ENCODE peak calls at places on chromosomes 12 and 14, in five cellular contexts. X is M059J, M is neural crest cell, R is T-helper 17 cell, P is H54. L is an unnamed sample.

GRCh38 chr12:110995615-110996014 is 75.2 kb upstream of the MYL2 start:
- DNase-seq in X (no peak), M (no peak), R (no peak), P (no peak), L (no peak)

GRCh38 chr12:98896938-98897337 is 251.8 kb downstream of the APAF1 start:
- DNase-seq in X (no peak), M (peak; percentile 8), R (no peak), P (no peak), L (no peak)

GRCh38 chr12:45725631-45726593 is 3.6 kb upstream of the ARID2 start:
- DNase-seq in X (peak; percentile 54), M (peak; percentile 12), R (no peak), P (peak; percentile 22), L (peak; percentile 2)

GRCh38 chr12:124001343-124001742 is 28.3 kb downstream of the ZNF664 start:
- DNase-seq in X (no peak), M (no peak), R (no peak), P (no peak), L (no peak)

GRCh38 chr14:50832935-50833607 is 2.1 kb upstream of the NIN start:
- DNase-seq in X (no peak), M (no peak), R (no peak), P (no peak), L (no peak)

GRCh38 chr12:64801381-64801780 is 23.1 kb upstream of the TBC1D30 start:
- DNase-seq in X (no peak), M (no peak), R (no peak), P (no peak), L (no peak)

GRCh38 chr14:101480022-101480746 is 81.1 kb upstream of the DIO3 start:
- DNase-seq in X (peak; percentile 5), M (no peak), R (no peak), P (no peak), L (peak; percentile 65)

GRCh38 chr12:57521475-57522018 is 1.1 kb upstream of the MBD6 start:
- DNase-seq in X (no peak), M (peak; percentile 28), R (no peak), P (no peak), L (no peak)

GRCh38 chr14:50823051-50823762 is 7.8 kb downstream of the NIN start:
- DNase-seq in X (no peak), M (no peak), R (no peak), P (no peak), L (no peak)

GRCh38 chr12:22527999-22528398 is 16.3 kb downstream of the C2CD5 start:
- DNase-seq in X (peak; percentile 36), M (no peak), R (no peak), P (no peak), L (peak; percentile 48)

GRCh38 chr12:104494816-104495158 is 38.0 kb downstream of the CHST11 start:
- DNase-seq in X (no peak), M (no peak), R (no peak), P (no peak), L (no peak)

GRCh38 chr12:119334459-119335170 is at the start of gene CCDC60:
- DNase-seq in X (no peak), M (peak; percentile 65), R (no peak), P (no peak), L (no peak)

GRCh38 chr12:116687888-116688287 is 50.0 kb downstream of the SPRING1 start:
- DNase-seq in X (peak; percentile 20), M (peak; percentile 62), R (no peak), P (peak; percentile 61), L (no peak)

GRCh38 chr12:5243014-5243413 is 188.9 kb upstream of the NTF3 start:
- DNase-seq in X (no peak), M (no peak), R (no peak), P (no peak), L (no peak)

GRCh38 chr12:105754313-105754712 is 384.4 kb downstream of the NUAK1 start:
- DNase-seq in X (no peak), M (no peak), R (no peak), P (no peak), L (no peak)

GRCh38 chr12:23803547-23803946 is 145.9 kb downstream of the SOX5 start:
- DNase-seq in X (no peak), M (no peak), R (no peak), P (no peak), L (no peak)

GRCh38 chr12:39294712-39295111 is 148.2 kb downstream of the KIF21A start:
- DNase-seq in X (no peak), M (no peak), R (no peak), P (no peak), L (no peak)

GRCh38 chr14:58078471-58078870 is 73.5 kb downstream of the ARMH4 start:
- DNase-seq in X (no peak), M (no peak), R (no peak), P (no peak), L (no peak)

GRCh38 chr12:132675753-132676152 is 11.4 kb downstream of the POLE start:
- DNase-seq in X (no peak), M (no peak), R (no peak), P (no peak), L (no peak)

GRCh38 chr12:131642101-131642540 is 68.8 kb upstream of the SFSWAP start:
- DNase-seq in X (no peak), M (no peak), R (no peak), P (no peak), L (no peak)

GRCh38 chr14:40394634-40395340 is 962.6 kb upstream of the FBXO33 start:
- DNase-seq in X (peak; percentile 10), M (no peak), R (no peak), P (no peak), L (no peak)

GRCh38 chr12:91695964-91696363 is 449.7 kb downstream of the BTG1 start:
- DNase-seq in X (no peak), M (no peak), R (no peak), P (no peak), L (no peak)

GRCh38 chr12:52514471-52515318 is 5.5 kb downstream of the KRT5 start:
- DNase-seq in X (no peak), M (no peak), R (no peak), P (no peak), L (no peak)

GRCh38 chr14:89067293-89067972 is 243.0 kb downstream of the TTC8 start:
- DNase-seq in X (no peak), M (no peak), R (no peak), P (no peak), L (no peak)

GRCh38 chr12:124032265-124032886 is 59.4 kb downstream of the ZNF664 start:
- DNase-seq in X (peak; percentile 57), M (peak; percentile 57), R (no peak), P (peak; percentile 71), L (peak; percentile 27)

GRCh38 chr12:59164991-59165718 is 244.9 kb upstream of the LRIG3 start:
- DNase-seq in X (peak; percentile 58), M (no peak), R (no peak), P (no peak), L (peak; percentile 76)

GRCh38 chr14:74008843-74009499 is 10.1 kb downstream of the ENTPD5 start:
- DNase-seq in X (no peak), M (no peak), R (no peak), P (no peak), L (no peak)

GRCh38 chr12:43315961-43316360 is 236.0 kb downstream of the ADAMTS20 start:
- DNase-seq in X (no peak), M (no peak), R (no peak), P (no peak), L (no peak)

GRCh38 chr14:83733670-83734069 is 1796.3 kb upstream of the FLRT2 start:
- DNase-seq in X (no peak), M (no peak), R (no peak), P (no peak), L (no peak)

GRCh38 chr12:121786441-121786825 is 7.1 kb downstream of the RHOF start:
- DNase-seq in X (peak; percentile 98), M (no peak), R (no peak), P (no peak), L (peak; percentile 98)

GRCh38 chr12:124380793-124381453 is 86.0 kb downstream of the RFLNA start:
- DNase-seq in X (no peak), M (no peak), R (no peak), P (no peak), L (no peak)